ENCODE peak calls at places on chromosomes 1 and 21, in seven cellular contexts. R, Q, T, H, Z, X and N are unnamed samples.

GRCh38 chr1:58584082-58584895 is 7.2 kb upstream of the TACSTD2 start:
- DNase-seq in R (peak), Q (peak), T (peak), H (peak), Z (no peak), X (peak), N (peak)

GRCh38 chr1:201251411-201251810 is 31.9 kb upstream of the PKP1 start:
- DNase-seq in R (no peak), Q (no peak), T (no peak), H (no peak), Z (no peak), X (no peak), N (no peak)

GRCh38 chr1:200542162-200542561 is 78.4 kb downstream of the KIF14 start:
- DNase-seq in R (no peak), Q (no peak), T (no peak), H (no peak), Z (no peak), X (no peak), N (no peak)

GRCh38 chr1:161915051-161915503 is 108.6 kb downstream of the OLFML2B start:
- DNase-seq in R (no peak), Q (no peak), T (no peak), H (peak), Z (no peak), X (no peak), N (no peak)

GRCh38 chr1:35049116-35049515 is 17.4 kb upstream of the ZMYM6 start:
- DNase-seq in R (no peak), Q (peak), T (no peak), H (no peak), Z (no peak), X (peak), N (peak)

GRCh38 chr21:16310191-16310590 is 580.4 kb downstream of the USP25 start:
- DNase-seq in R (no peak), Q (no peak), T (no peak), H (no peak), Z (no peak), X (peak), N (no peak)

GRCh38 chr1:152107289-152107983 is 7.8 kb downstream of the TCHH start:
- DNase-seq in R (no peak), Q (no peak), T (no peak), H (no peak), Z (no peak), X (no peak), N (no peak)

GRCh38 chr1:74005533-74005932 is 192.4 kb downstream of the LRRIQ3 start:
- DNase-seq in R (no peak), Q (no peak), T (no peak), H (no peak), Z (no peak), X (no peak), N (no peak)

GRCh38 chr21:25562660-25563059 is 44.6 kb downstream of the MRPL39 start:
- DNase-seq in R (no peak), Q (peak), T (no peak), H (no peak), Z (no peak), X (no peak), N (no peak)

GRCh38 chr1:28428990-28429520 is 59.5 kb downstream of the PHACTR4 start:
- DNase-seq in R (no peak), Q (no peak), T (no peak), H (no peak), Z (no peak), X (peak), N (no peak)

GRCh38 chr1:242005866-242006565 is 7.1 kb upstream of the MAP1LC3C start:
- DNase-seq in R (no peak), Q (peak), T (no peak), H (no peak), Z (no peak), X (peak), N (peak)

GRCh38 chr1:43549921-43550597 is 19.4 kb downstream of the PTPRF start:
- DNase-seq in R (peak), Q (no peak), T (peak), H (no peak), Z (peak), X (no peak), N (no peak)

GRCh38 chr1:20662110-20662475 is 924 bp upstream of the DDOST start:
- DNase-seq in R (no peak), Q (no peak), T (no peak), H (no peak), Z (no peak), X (no peak), N (no peak)

GRCh38 chr1:1959840-1960479 is 40.9 kb upstream of the TMEM52 start:
- DNase-seq in R (peak), Q (peak), T (peak), H (peak), Z (peak), X (peak), N (peak)

GRCh38 chr1:109242387-109242786 is 7.0 kb upstream of the CELSR2 start:
- DNase-seq in R (no peak), Q (peak), T (peak), H (no peak), Z (no peak), X (peak), N (no peak)

GRCh38 chr1:79005945-79006344 is 585 bp downstream of the ADGRL4 start:
- DNase-seq in R (no peak), Q (peak), T (no peak), H (peak), Z (no peak), X (peak), N (peak)

GRCh38 chr1:43473463-43473862 is 19.7 kb upstream of the HYI start:
- DNase-seq in R (no peak), Q (no peak), T (no peak), H (no peak), Z (no peak), X (peak), N (no peak)

GRCh38 chr1:238139713-238140112 is 249.0 kb upstream of the ZP4 start:
- DNase-seq in R (no peak), Q (no peak), T (no peak), H (no peak), Z (no peak), X (peak), N (no peak)

GRCh38 chr1:42949312-42950145 is 9.1 kb downstream of the SLC2A1 start:
- DNase-seq in R (no peak), Q (no peak), T (no peak), H (no peak), Z (no peak), X (peak), N (no peak)

GRCh38 chr1:204313675-204314074 is 46.1 kb downstream of the PLEKHA6 start:
- DNase-seq in R (no peak), Q (no peak), T (no peak), H (no peak), Z (peak), X (no peak), N (no peak)

GRCh38 chr1:202888507-202889360 is at the start of gene RABIF:
- DNase-seq in R (peak), Q (peak), T (peak), H (peak), Z (peak), X (peak), N (peak)
- TF ChIP-seq CTCF in R (no peak), Q (peak), T (peak), H (peak), Z (no peak), X (no peak), N (peak)

GRCh38 chr1:29704430-29704829 is 468.1 kb downstream of the PTPRU start:
- DNase-seq in R (no peak), Q (no peak), T (no peak), H (no peak), Z (no peak), X (no peak), N (no peak)

GRCh38 chr1:29708381-29708780 is 472.1 kb downstream of the PTPRU start:
- DNase-seq in R (no peak), Q (peak), T (no peak), H (peak), Z (no peak), X (peak), N (no peak)

GRCh38 chr1:29708818-29709710 is 472.7 kb downstream of the PTPRU start:
- DNase-seq in R (no peak), Q (peak), T (no peak), H (peak), Z (no peak), X (peak), N (peak)

GRCh38 chr1:29707796-29708195 is 471.5 kb downstream of the PTPRU start:
- DNase-seq in R (no peak), Q (no peak), T (no peak), H (no peak), Z (no peak), X (no peak), N (no peak)

DNA sequence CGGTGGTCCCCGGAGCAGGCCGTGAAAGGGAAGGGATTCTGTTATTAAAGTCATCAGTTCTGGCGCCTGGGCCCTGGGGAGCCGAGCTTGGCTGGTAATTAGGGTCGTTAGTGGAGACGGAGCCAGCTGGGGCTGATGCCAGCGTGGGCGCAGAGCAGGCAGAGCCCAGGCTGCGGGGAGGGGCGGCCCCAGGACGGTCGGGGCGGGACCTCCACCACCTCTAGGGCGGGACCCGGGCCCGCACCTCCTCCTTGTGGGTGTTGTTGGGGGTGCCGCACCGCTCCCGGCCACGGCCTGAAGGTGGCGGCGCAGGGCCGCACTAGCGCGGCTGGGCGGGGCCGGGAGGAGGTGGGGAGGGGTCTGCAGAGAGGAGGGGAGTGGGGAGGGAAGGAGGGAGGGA is 470.6 kb downstream of the PTPRU start:
- DNase-seq in R (no peak), Q (peak), T (no peak), H (peak), Z (peak), X (peak), N (no peak)
- TF ChIP-seq CTCF in R (no peak), Q (peak), T (no peak), H (peak), Z (peak), X (peak), N (peak)

GRCh38 chr1:210025870-210026269 is 87.9 kb downstream of the SYT14 start:
- DNase-seq in R (no peak), Q (no peak), T (no peak), H (no peak), Z (no peak), X (no peak), N (no peak)
- TF ChIP-seq CTCF in R (no peak), Q (peak), T (no peak), H (no peak), Z (no peak), X (no peak), N (peak)

GRCh38 chr1:245380790-245381535 is 226.2 kb downstream of the KIF26B start:
- DNase-seq in R (no peak), Q (peak), T (no peak), H (no peak), Z (no peak), X (peak), N (no peak)
- TF ChIP-seq CTCF in R (peak), Q (peak), T (no peak), H (peak), Z (peak), X (peak), N (peak)

DNA sequence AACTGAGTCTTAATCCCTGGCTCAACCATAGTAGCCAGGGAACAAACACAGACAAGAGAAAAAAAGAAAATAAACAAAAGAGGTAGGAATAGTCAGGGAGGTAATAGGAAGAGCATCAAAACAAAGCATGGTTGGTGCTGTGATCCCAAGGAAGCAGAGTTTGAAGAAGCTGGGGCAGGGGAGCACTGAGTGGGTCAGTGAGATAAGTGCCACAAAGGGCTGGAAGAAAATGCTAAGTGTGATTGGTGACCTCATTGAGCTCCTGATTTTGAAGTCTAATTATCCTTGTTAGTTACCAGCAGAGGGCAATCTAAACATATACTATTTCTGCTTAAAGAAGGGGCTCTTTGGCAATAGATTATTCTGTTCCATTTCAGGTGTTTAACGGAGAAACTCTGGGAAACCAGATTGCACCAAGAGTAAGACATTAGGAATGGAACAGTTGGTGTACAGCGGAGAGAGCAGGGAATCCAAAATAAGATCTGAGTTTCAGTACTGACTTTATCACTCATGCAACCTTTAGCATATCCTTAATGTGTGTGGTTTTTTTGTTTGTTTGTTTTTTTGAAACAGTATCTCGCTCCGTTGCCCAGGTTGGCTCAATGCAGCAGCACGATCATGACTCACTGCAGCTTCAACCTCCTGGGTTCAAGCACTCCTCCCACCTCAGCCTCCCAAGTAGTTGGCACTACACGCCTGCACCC is 30.7 kb upstream of the KIAA1614 start:
- DNase-seq in R (no peak), Q (peak), T (no peak), H (peak), Z (no peak), X (peak), N (peak)
- TF ChIP-seq CTCF in R (peak), Q (peak), T (peak), H (peak), Z (peak), X (peak), N (peak)